ENCODE peak calls at places on chromosome 5, in nine cellular contexts. J is psoas muscle; X is sigmoid colon; N is body of pancreas; T is tibial artery; Y is heart left ventricle; C is fibroblast of lung; H is CD8-positive, alpha-beta T cell; P is right atrium auricular region. L is an unnamed sample.
A peak's percentile ranks its signal among the peaks of the same experiment; 100 is the strongest.

GRCh38 chr5:91032125-91032524 is 351.0 kb downstream of the ARRDC3 start:
- DNase-seq in J (no peak), X (no peak), N (no peak), T (no peak), Y (no peak), C (no peak), H (no peak), P (no peak), L (no peak)

GRCh38 chr5:173845321-173845720 is 42.8 kb upstream of the CPEB4 start:
- DNase-seq in J (no peak), X (no peak), N (no peak), T (no peak), Y (no peak), C (no peak), H (no peak), P (no peak), L (no peak)

GRCh38 chr5:92222449-92222848 is 839.3 kb upstream of the ARRDC3 start:
- DNase-seq in J (no peak), X (no peak), N (no peak), T (no peak), Y (no peak), C (no peak), H (no peak), P (no peak), L (no peak)

GRCh38 chr5:35341189-35341588 is 110.9 kb upstream of the PRLR start:
- DNase-seq in J (no peak), X (no peak), N (no peak), T (no peak), Y (no peak), C (no peak), H (no peak), P (no peak), L (no peak)

GRCh38 chr5:60257852-60258251 is 364.3 kb upstream of the PDE4D start:
- DNase-seq in J (no peak), X (no peak), N (no peak), T (no peak), Y (no peak), C (no peak), H (no peak), P (no peak), L (no peak)

GRCh38 chr5:91022518-91022917 is 360.6 kb downstream of the ARRDC3 start:
- DNase-seq in J (no peak), X (no peak), N (no peak), T (no peak), Y (no peak), C (no peak), H (no peak), P (no peak), L (no peak)

GRCh38 chr5:157203417-157203816 is 22.8 kb downstream of the ITK start:
- DNase-seq in J (no peak), X (no peak), N (no peak), T (no peak), Y (no peak), C (no peak), H (no peak), P (no peak), L (no peak)

GRCh38 chr5:55324815-55325418 is 17.1 kb downstream of the MTREX start:
- DNase-seq in J (no peak), X (no peak), N (no peak), T (no peak), Y (no peak), C (peak; percentile 51), H (no peak), P (no peak), L (no peak)

GRCh38 chr5:139638090-139638735 is 9.9 kb upstream of the CXXC5 start:
- DNase-seq in J (peak; percentile 96), X (peak; percentile 92), N (peak; percentile 94), T (peak; percentile 95), Y (peak; percentile 84), C (peak; percentile 76), H (no peak), P (peak; percentile 77), L (peak; percentile 77)

GRCh38 chr5:15914603-15915002 is 265.0 kb downstream of the MARCHF11 start:
- DNase-seq in J (no peak), X (no peak), N (no peak), T (no peak), Y (no peak), C (no peak), H (no peak), P (no peak), L (no peak)

GRCh38 chr5:79133121-79133656 is 21.6 kb downstream of the BHMT start:
- DNase-seq in J (no peak), X (no peak), N (no peak), T (no peak), Y (no peak), C (peak; percentile 33), H (no peak), P (no peak), L (no peak)

GRCh38 chr5:74477082-74477453 is 163.5 kb downstream of the ENC1 start:
- DNase-seq in J (no peak), X (no peak), N (no peak), T (no peak), Y (no peak), C (no peak), H (no peak), P (no peak), L (no peak)

GRCh38 chr5:10913846-10914245 is 152.8 kb upstream of the DAP start:
- DNase-seq in J (no peak), X (no peak), N (peak; percentile 28), T (no peak), Y (no peak), C (peak; percentile 99), H (no peak), P (no peak), L (no peak)

GRCh38 chr5:27491047-27491446 is 452.7 kb upstream of the CDH9 start:
- DNase-seq in J (no peak), X (no peak), N (no peak), T (no peak), Y (no peak), C (no peak), H (no peak), P (no peak), L (no peak)

GRCh38 chr5:108280960-108281569 is 100.8 kb downstream of the FBXL17 start:
- DNase-seq in J (no peak), X (no peak), N (no peak), T (no peak), Y (no peak), C (no peak), H (no peak), P (no peak), L (no peak)

DNA sequence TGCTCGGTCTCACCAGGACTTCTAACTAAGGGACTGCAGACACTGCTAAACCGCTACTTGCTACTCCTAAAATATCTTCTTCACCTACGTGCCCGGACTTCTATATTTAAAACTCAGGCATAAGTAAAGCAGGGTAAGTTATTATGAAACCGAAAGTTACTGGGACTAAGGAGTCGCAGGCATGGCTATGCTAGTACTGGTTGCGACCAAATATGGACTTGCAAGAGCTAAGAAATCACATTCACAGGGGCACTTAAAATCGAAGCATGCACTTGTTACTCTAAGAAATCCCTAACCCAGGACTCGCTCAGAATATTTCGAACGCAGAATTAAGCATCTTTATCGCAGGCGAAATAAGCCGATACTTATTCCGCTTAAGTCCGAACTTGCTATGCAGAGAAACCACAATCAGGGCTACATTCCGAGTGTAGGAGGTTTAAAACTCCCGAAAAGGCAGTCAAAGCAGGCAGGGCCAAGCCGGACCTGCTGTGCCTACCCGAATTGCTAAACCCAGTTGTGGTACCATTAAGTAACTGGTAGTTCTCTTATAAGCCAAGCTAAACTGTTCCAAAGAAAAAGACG is 2.1 kb downstream of the ANXA2R start:
- DNase-seq in J (no peak), X (no peak), N (no peak), T (no peak), Y (no peak), C (peak; percentile 91), H (peak; percentile 40), P (no peak), L (peak; percentile 59)
- H3K4me3 ChIP-seq in J (peak overlapping the region; percentile 75), X (peak overlapping the region; percentile 33), N (no peak overlapping the region), T (peak overlapping the region; percentile 29), Y (no peak overlapping the region), C (peak overlapping the region; percentile 25), H (peak overlapping the region; percentile 63), P (peak overlapping the region; percentile 38), L (peak overlapping the region; percentile 58)

GRCh38 chr5:111667128-111667756 is 89.8 kb downstream of the NREP start:
- DNase-seq in J (no peak), X (no peak), N (no peak), T (no peak), Y (no peak), C (no peak), H (no peak), P (no peak), L (no peak)

GRCh38 chr5:111668713-111669112 is 88.3 kb downstream of the NREP start:
- DNase-seq in J (no peak), X (no peak), N (no peak), T (no peak), Y (no peak), C (no peak), H (no peak), P (no peak), L (no peak)

GRCh38 chr5:111673896-111674626 is 82.9 kb downstream of the NREP start:
- DNase-seq in J (no peak), X (no peak), N (no peak), T (no peak), Y (no peak), C (peak; percentile 11), H (no peak), P (no peak), L (no peak)

GRCh38 chr5:111672126-111672525 is 84.9 kb downstream of the NREP start:
- DNase-seq in J (no peak), X (no peak), N (no peak), T (no peak), Y (no peak), C (no peak), H (no peak), P (no peak), L (no peak)

GRCh38 chr5:111670826-111671492 is 86.0 kb downstream of the NREP start:
- DNase-seq in J (no peak), X (no peak), N (no peak), T (no peak), Y (no peak), C (no peak), H (no peak), P (no peak), L (no peak)
- TF ChIP-seq CTCF in J (no peak), X (no peak), N (no peak), T (no peak), Y (no peak), C (no peak), H (no peak), P (no peak), L (no peak)

DNA sequence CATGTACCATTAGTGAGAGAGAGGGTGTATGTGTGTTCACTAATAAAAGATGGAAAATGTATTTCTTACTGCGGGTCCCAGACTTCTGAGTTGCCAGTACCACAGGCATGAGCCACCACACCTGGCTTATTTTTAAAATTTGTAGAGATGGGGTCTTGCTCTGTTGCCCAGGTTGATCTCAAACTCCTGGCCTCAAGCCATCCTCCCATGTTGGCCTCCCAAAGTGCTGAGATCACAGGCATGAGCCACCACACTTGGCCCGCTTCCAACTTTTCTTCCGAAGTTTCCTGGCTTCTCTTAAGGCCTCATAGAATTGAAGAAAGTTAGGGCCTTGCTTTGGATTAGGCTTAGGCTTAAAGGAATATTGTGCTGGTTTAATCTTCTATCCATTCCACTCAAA is 40.4 kb upstream of the F2RL2 start:
- DNase-seq in J (no peak), X (no peak), N (peak; percentile 9), T (no peak), Y (no peak), C (no peak), H (no peak), P (no peak), L (no peak)
- H3K36me3 ChIP-seq in J (no peaks in the 10 kb centered on the region), X (no peaks in the 10 kb centered on the region), N (peaks cover 2% of the 10 kb centered on the region), T (no peaks in the 10 kb centered on the region), Y (no peaks in the 10 kb centered on the region), C (no peaks in the 10 kb centered on the region), H (peaks cover 13% of the 10 kb centered on the region), P (no peaks in the 10 kb centered on the region), L (peaks cover 1% of the 10 kb centered on the region)

GRCh38 chr5:122180863-122181519 is 51.6 kb downstream of the ZNF474 start:
- DNase-seq in J (no peak), X (no peak), N (no peak), T (no peak), Y (no peak), C (peak; percentile 97), H (no peak), P (no peak), L (no peak)
- H3K4me3 ChIP-seq in J (no peak overlapping the region), X (no peak overlapping the region), N (no peak overlapping the region), T (no peak overlapping the region), Y (no peak overlapping the region), C (no peak overlapping the region), H (no peak overlapping the region), P (no peak overlapping the region), L (no peak overlapping the region)